ENCODE peak calls at places on chromosomes 13 and 19, in five cellular contexts. One of them, this sample, is unnamed.

GRCh38 chr19:29489182-29489951 is 36.4 kb upstream of the VSTM2B start:
- DNase-seq in fibroblast of mammary gland: no peak
- DNase-seq in KBM-7: no peak
- DNase-seq in stomach: no peak
- DNase-seq in AG09309: no peak
- DNase-seq in this sample: no peak

GRCh38 chr19:3186891-3187661 is 1.3 kb downstream of the NCLN start:
- DNase-seq in AG09309: no peak
- DNase-seq in KBM-7: no peak
- DNase-seq in fibroblast of mammary gland: peak
- DNase-seq in stomach: no peak
- DNase-seq in this sample: no peak

GRCh38 chr13:48950507-48950886 is 25.2 kb upstream of the FNDC3A start:
- DNase-seq in AG09309: no peak
- DNase-seq in stomach: no peak
- DNase-seq in KBM-7: no peak
- DNase-seq in fibroblast of mammary gland: peak
- DNase-seq in this sample: no peak

GRCh38 chr19:3606690-3607289 is at the start of gene TBXA2R:
- DNase-seq in KBM-7: peak
- DNase-seq in fibroblast of mammary gland: peak
- DNase-seq in stomach: peak
- DNase-seq in AG09309: no peak
- DNase-seq in this sample: peak

GRCh38 chr19:3555653-3556422 is 1.5 kb downstream of the MFSD12 start:
- DNase-seq in fibroblast of mammary gland: no peak
- DNase-seq in AG09309: no peak
- DNase-seq in KBM-7: no peak
- DNase-seq in stomach: no peak
- DNase-seq in this sample: peak

GRCh38 chr13:42068886-42069285 is 20.4 kb downstream of the DGKH start:
- DNase-seq in KBM-7: peak
- DNase-seq in AG09309: no peak
- DNase-seq in stomach: no peak
- DNase-seq in fibroblast of mammary gland: no peak
- DNase-seq in this sample: no peak

GRCh38 chr19:43551399-43552197 is 18.6 kb downstream of the ZNF575 start:
- DNase-seq in KBM-7: no peak
- DNase-seq in fibroblast of mammary gland: no peak
- DNase-seq in AG09309: no peak
- DNase-seq in stomach: no peak
- DNase-seq in this sample: no peak

GRCh38 chr19:6521718-6522646 is 8.8 kb upstream of the TNFSF9 start:
- DNase-seq in AG09309: no peak
- DNase-seq in fibroblast of mammary gland: peak
- DNase-seq in KBM-7: peak
- DNase-seq in stomach: peak
- DNase-seq in this sample: no peak

GRCh38 chr19:33375760-33376159 is 2.3 kb downstream of the CEBPG start:
- DNase-seq in KBM-7: no peak
- DNase-seq in fibroblast of mammary gland: peak
- DNase-seq in AG09309: no peak
- DNase-seq in stomach: no peak
- DNase-seq in this sample: no peak

GRCh38 chr13:40130871-40131636 is 475.6 kb downstream of the COG6 start:
- DNase-seq in fibroblast of mammary gland: peak
- DNase-seq in AG09309: no peak
- DNase-seq in stomach: no peak
- DNase-seq in KBM-7: no peak
- DNase-seq in this sample: no peak

GRCh38 chr19:31338069-31338767 is 11.0 kb downstream of the TSHZ3 start:
- DNase-seq in fibroblast of mammary gland: peak
- DNase-seq in AG09309: no peak
- DNase-seq in KBM-7: peak
- DNase-seq in stomach: no peak
- DNase-seq in this sample: no peak

GRCh38 chr19:47097396-47098217 is 16.0 kb downstream of the ZC3H4 start:
- DNase-seq in KBM-7: no peak
- DNase-seq in AG09309: no peak
- DNase-seq in stomach: peak
- DNase-seq in fibroblast of mammary gland: peak
- DNase-seq in this sample: no peak

GRCh38 chr13:36673838-36674326 is at the start of gene SERTM1:
- DNase-seq in KBM-7: peak
- DNase-seq in AG09309: no peak
- DNase-seq in fibroblast of mammary gland: peak
- DNase-seq in stomach: no peak
- DNase-seq in this sample: no peak

GRCh38 chr13:113035209-113035800 is 66.3 kb downstream of the MCF2L start:
- DNase-seq in fibroblast of mammary gland: no peak
- DNase-seq in AG09309: no peak
- DNase-seq in stomach: no peak
- DNase-seq in KBM-7: no peak
- DNase-seq in this sample: no peak

GRCh38 chr13:21106089-21106488 is 44.7 kb upstream of the LATS2 start:
- DNase-seq in stomach: no peak
- DNase-seq in AG09309: peak
- DNase-seq in fibroblast of mammary gland: no peak
- DNase-seq in KBM-7: no peak
- DNase-seq in this sample: no peak

GRCh38 chr19:56960959-56961622 is 120.6 kb upstream of the PEG3 start:
- DNase-seq in KBM-7: no peak
- DNase-seq in fibroblast of mammary gland: no peak
- DNase-seq in AG09309: no peak
- DNase-seq in stomach: no peak
- DNase-seq in this sample: no peak

GRCh38 chr13:112833551-112834257 is 135.3 kb upstream of the MCF2L start:
- DNase-seq in KBM-7: no peak
- DNase-seq in AG09309: no peak
- DNase-seq in fibroblast of mammary gland: no peak
- DNase-seq in stomach: no peak
- DNase-seq in this sample: no peak

GRCh38 chr19:4120531-4120930 is 3.4 kb downstream of the MAP2K2 start:
- DNase-seq in stomach: no peak
- DNase-seq in AG09309: no peak
- DNase-seq in KBM-7: no peak
- DNase-seq in fibroblast of mammary gland: peak
- DNase-seq in this sample: no peak

GRCh38 chr13:106587787-106588186 is 19.9 kb upstream of the ARGLU1 start:
- DNase-seq in AG09309: no peak
- DNase-seq in fibroblast of mammary gland: no peak
- DNase-seq in KBM-7: no peak
- DNase-seq in stomach: no peak
- DNase-seq in this sample: no peak

GRCh38 chr13:21948781-21949474 is 278.1 kb downstream of the FGF9 start:
- DNase-seq in KBM-7: no peak
- DNase-seq in AG09309: no peak
- DNase-seq in stomach: no peak
- DNase-seq in fibroblast of mammary gland: no peak
- DNase-seq in this sample: no peak

GRCh38 chr13:98515804-98516465 is 61.0 kb downstream of the STK24 start:
- DNase-seq in AG09309: no peak
- DNase-seq in fibroblast of mammary gland: no peak
- DNase-seq in KBM-7: no peak
- DNase-seq in stomach: no peak
- DNase-seq in this sample: no peak

GRCh38 chr13:19181621-19182485 is at the start of gene TUBA3C:
- DNase-seq in AG09309: no peak
- DNase-seq in KBM-7: no peak
- DNase-seq in stomach: peak
- DNase-seq in fibroblast of mammary gland: no peak
- DNase-seq in this sample: no peak

GRCh38 chr19:17681505-17682125 is 6.5 kb downstream of the UNC13A start:
- DNase-seq in fibroblast of mammary gland: peak
- DNase-seq in AG09309: peak
- DNase-seq in stomach: no peak
- DNase-seq in KBM-7: peak
- DNase-seq in this sample: peak

GRCh38 chr19:752652-753517 is 2.0 kb downstream of the MISP start:
- DNase-seq in KBM-7: peak
- DNase-seq in AG09309: peak
- DNase-seq in fibroblast of mammary gland: peak
- DNase-seq in stomach: peak
- DNase-seq in this sample: no peak

GRCh38 chr19:51799311-51799997 is 4.5 kb downstream of the FPR3 start:
- DNase-seq in fibroblast of mammary gland: peak
- DNase-seq in stomach: peak
- DNase-seq in KBM-7: peak
- DNase-seq in AG09309: peak
- DNase-seq in this sample: no peak

GRCh38 chr19:12090807-12091206 is 26.3 kb downstream of the ZNF844 start:
- DNase-seq in KBM-7: peak
- DNase-seq in stomach: peak
- DNase-seq in AG09309: peak
- DNase-seq in fibroblast of mammary gland: peak
- DNase-seq in this sample: peak

GRCh38 chr19:3818479-3818878 is 32.3 kb upstream of the MATK start:
- DNase-seq in KBM-7: peak
- DNase-seq in fibroblast of mammary gland: peak
- DNase-seq in AG09309: peak
- DNase-seq in stomach: no peak
- DNase-seq in this sample: no peak

GRCh38 chr19:55251296-55252081 is 7.3 kb downstream of the PPP6R1 start:
- DNase-seq in fibroblast of mammary gland: peak
- DNase-seq in AG09309: no peak
- DNase-seq in stomach: peak
- DNase-seq in KBM-7: peak
- DNase-seq in this sample: no peak

GRCh38 chr19:5145521-5146511 is 176.9 kb downstream of the KDM4B start:
- DNase-seq in AG09309: no peak
- DNase-seq in stomach: no peak
- DNase-seq in fibroblast of mammary gland: no peak
- DNase-seq in KBM-7: no peak
- DNase-seq in this sample: no peak

GRCh38 chr19:6765738-6766356 is 1.4 kb downstream of the SH2D3A start:
- DNase-seq in AG09309: no peak
- DNase-seq in fibroblast of mammary gland: no peak
- DNase-seq in KBM-7: no peak
- DNase-seq in stomach: peak
- DNase-seq in this sample: no peak

GRCh38 chr13:80873589-80873988 is 532.7 kb upstream of the SPRY2 start:
- DNase-seq in AG09309: no peak
- DNase-seq in KBM-7: peak
- DNase-seq in stomach: no peak
- DNase-seq in fibroblast of mammary gland: no peak
- DNase-seq in this sample: no peak

GRCh38 chr13:40586886-40587285 is 79.6 kb downstream of the FOXO1 start:
- DNase-seq in KBM-7: no peak
- DNase-seq in stomach: no peak
- DNase-seq in AG09309: no peak
- DNase-seq in fibroblast of mammary gland: peak
- DNase-seq in this sample: no peak

GRCh38 chr19:29624489-29625210 is 18.6 kb downstream of the POP4 start:
- DNase-seq in AG09309: no peak
- DNase-seq in stomach: no peak
- DNase-seq in fibroblast of mammary gland: peak
- DNase-seq in KBM-7: no peak
- DNase-seq in this sample: no peak

GRCh38 chr13:73602295-73602694 is 531.9 kb downstream of the KLF12 start:
- DNase-seq in stomach: no peak
- DNase-seq in fibroblast of mammary gland: peak
- DNase-seq in AG09309: no peak
- DNase-seq in KBM-7: no peak
- DNase-seq in this sample: no peak

GRCh38 chr19:36125557-36125956 is 10.3 kb downstream of the TBCB start:
- DNase-seq in KBM-7: no peak
- DNase-seq in stomach: no peak
- DNase-seq in AG09309: no peak
- DNase-seq in fibroblast of mammary gland: no peak
- DNase-seq in this sample: no peak

GRCh38 chr13:112738606-112739005 is 48.8 kb downstream of the ATP11A start:
- DNase-seq in KBM-7: no peak
- DNase-seq in AG09309: no peak
- DNase-seq in stomach: no peak
- DNase-seq in fibroblast of mammary gland: no peak
- DNase-seq in this sample: no peak

GRCh38 chr19:49691243-49692101 is 556 bp downstream of the CPT1C start:
- DNase-seq in KBM-7: no peak
- DNase-seq in fibroblast of mammary gland: peak
- DNase-seq in AG09309: no peak
- DNase-seq in stomach: no peak
- DNase-seq in this sample: no peak

GRCh38 chr19:37966211-37967072 is 59.4 kb downstream of the SIPA1L3 start:
- DNase-seq in fibroblast of mammary gland: no peak
- DNase-seq in KBM-7: no peak
- DNase-seq in stomach: no peak
- DNase-seq in AG09309: no peak
- DNase-seq in this sample: peak

This sample was measured in activated naive CD8-positive, alpha-beta T cell treated with anti-CD3 and anti-CD28 coated beads, Interleukin-2, amount 10 ng/mL, durations not matched to agents 7 days and 5 days.